ENCODE peak calls at places on chromosomes 2 and 18, in ten cellular contexts. T, G, J, S, D, Y, A, O, L and R are unnamed samples.

GRCh38 chr18:36372902-36373301 is 75.4 kb downstream of the FHOD3 start:
- DNase-seq in T (no peak), G (no peak), J (no peak), S (peak), D (no peak), Y (no peak), A (no peak), O (peak), L (peak), R (no peak)

GRCh38 chr2:1721706-1722483 is 22.4 kb downstream of the PXDN start:
- DNase-seq in T (peak), G (peak), J (no peak), S (peak), D (no peak), Y (no peak), A (no peak), O (peak), L (peak), R (no peak)

GRCh38 chr2:64145760-64146159 is 1.5 kb upstream of the PELI1 start:
- DNase-seq in T (no peak), G (no peak), J (no peak), S (peak), D (no peak), Y (no peak), A (no peak), O (no peak), L (no peak), R (no peak)

GRCh38 chr2:222547108-222547507 is 108.8 kb downstream of the FARSB start:
- DNase-seq in T (no peak), G (no peak), J (no peak), S (no peak), D (no peak), Y (no peak), A (no peak), O (no peak), L (no peak), R (no peak)

GRCh38 chr18:22279741-22280452 is 110.5 kb downstream of the GATA6 start:
- DNase-seq in T (peak), G (no peak), J (no peak), S (no peak), D (no peak), Y (no peak), A (no peak), O (no peak), L (no peak), R (no peak)

GRCh38 chr2:132593171-132593570 is 76.8 kb downstream of the LYPD1 start:
- DNase-seq in T (no peak), G (no peak), J (no peak), S (no peak), D (no peak), Y (no peak), A (no peak), O (peak), L (no peak), R (no peak)

GRCh38 chr2:62457555-62457954 is 48.4 kb downstream of the TMEM17 start:
- DNase-seq in T (no peak), G (no peak), J (no peak), S (no peak), D (no peak), Y (no peak), A (no peak), O (no peak), L (no peak), R (no peak)

GRCh38 chr2:233451950-233452349 is 97.7 kb downstream of the DGKD start:
- DNase-seq in T (no peak), G (no peak), J (no peak), S (no peak), D (no peak), Y (no peak), A (no peak), O (no peak), L (no peak), R (no peak)

GRCh38 chr2:11498543-11499034 is 32.6 kb upstream of the E2F6 start:
- DNase-seq in T (no peak), G (peak), J (no peak), S (peak), D (no peak), Y (no peak), A (peak), O (peak), L (no peak), R (no peak)

GRCh38 chr2:98658816-98659486 is 50.6 kb downstream of the UNC50 start:
- DNase-seq in T (no peak), G (no peak), J (no peak), S (no peak), D (no peak), Y (no peak), A (no peak), O (no peak), L (no peak), R (no peak)

GRCh38 chr2:163155279-163155883 is 316.8 kb upstream of the KCNH7 start:
- DNase-seq in T (peak), G (no peak), J (no peak), S (peak), D (peak), Y (peak), A (no peak), O (peak), L (no peak), R (no peak)

GRCh38 chr18:47283476-47283875 is 32.0 kb upstream of the SKOR2 start:
- DNase-seq in T (peak), G (no peak), J (no peak), S (peak), D (no peak), Y (peak), A (no peak), O (peak), L (no peak), R (no peak)

GRCh38 chr2:43133336-43133707 is 93.1 kb downstream of the ZFP36L2 start:
- DNase-seq in T (no peak), G (no peak), J (no peak), S (no peak), D (no peak), Y (no peak), A (no peak), O (no peak), L (no peak), R (no peak)

GRCh38 chr2:176104338-176105077 is 2.6 kb upstream of the HOXD11 start:
- DNase-seq in T (peak), G (peak), J (no peak), S (no peak), D (no peak), Y (no peak), A (no peak), O (no peak), L (no peak), R (no peak)

GRCh38 chr18:71036783-71037182 is 747.9 kb downstream of the SOCS6 start:
- DNase-seq in T (no peak), G (no peak), J (no peak), S (no peak), D (no peak), Y (no peak), A (no peak), O (peak), L (no peak), R (no peak)

GRCh38 chr2:63841254-63842022 is at the start of gene UGP2:
- DNase-seq in T (peak), G (peak), J (peak), S (peak), D (peak), Y (peak), A (peak), O (peak), L (peak), R (peak)

GRCh38 chr2:62297642-62298010 is 101.7 kb downstream of the B3GNT2 start:
- DNase-seq in T (no peak), G (no peak), J (no peak), S (peak), D (no peak), Y (no peak), A (no peak), O (peak), L (no peak), R (no peak)